ENCODE peak calls at places on chromosomes 3 and 15, in five cellular contexts. One of them, this sample, is unnamed.
A peak's percentile ranks its signal among the peaks of the same experiment; 100 is the strongest.

GRCh38 chr3:71849674-71850073 is 64.7 kb upstream of the PROK2 start:
- DNase-seq in heart right ventricle: no peak
- DNase-seq in AG09309: no peak
- DNase-seq in IMR-90: no peak
- DNase-seq in suprapubic skin: no peak
- DNase-seq in this sample: no peak

GRCh38 chr3:126828306-126828705 is 124.3 kb downstream of the CHCHD6 start:
- DNase-seq in heart right ventricle: peak; percentile 57
- DNase-seq in AG09309: no peak
- DNase-seq in IMR-90: no peak
- DNase-seq in suprapubic skin: peak; percentile 83
- DNase-seq in this sample: no peak

GRCh38 chr3:12556243-12556722 is 604 bp upstream of the MKRN2 start:
- DNase-seq in heart right ventricle: no peak
- DNase-seq in AG09309: no peak
- DNase-seq in IMR-90: no peak
- DNase-seq in suprapubic skin: no peak
- DNase-seq in this sample: no peak

GRCh38 chr3:187750513-187751123 is 5.3 kb upstream of the BCL6 start:
- DNase-seq in heart right ventricle: no peak
- DNase-seq in AG09309: no peak
- DNase-seq in IMR-90: peak; percentile 20
- DNase-seq in suprapubic skin: no peak
- DNase-seq in this sample: no peak

GRCh38 chr3:8757551-8758518 is 11.6 kb downstream of the OXTR start:
- DNase-seq in heart right ventricle: no peak
- DNase-seq in AG09309: peak; percentile 80
- DNase-seq in IMR-90: peak; percentile 48
- DNase-seq in suprapubic skin: peak; percentile 48
- DNase-seq in this sample: no peak

GRCh38 chr15:63372018-63372705 is 9.5 kb downstream of the CA12 start:
- DNase-seq in heart right ventricle: no peak
- DNase-seq in AG09309: peak; percentile 96
- DNase-seq in IMR-90: peak; percentile 98
- DNase-seq in suprapubic skin: no peak
- DNase-seq in this sample: no peak

GRCh38 chr15:63971427-63971805 is 74.9 kb downstream of the DAPK2 start:
- DNase-seq in heart right ventricle: no peak
- DNase-seq in AG09309: no peak
- DNase-seq in IMR-90: no peak
- DNase-seq in suprapubic skin: no peak
- DNase-seq in this sample: no peak

GRCh38 chr3:20121088-20121487 is 64.9 kb downstream of the SGO1 start:
- DNase-seq in heart right ventricle: no peak
- DNase-seq in AG09309: no peak
- DNase-seq in IMR-90: peak; percentile 3
- DNase-seq in suprapubic skin: no peak
- DNase-seq in this sample: no peak

GRCh38 chr3:58999779-59000170 is 50.0 kb downstream of the CFAP20DC start:
- DNase-seq in heart right ventricle: no peak
- DNase-seq in AG09309: no peak
- DNase-seq in IMR-90: peak; percentile 28
- DNase-seq in suprapubic skin: no peak
- DNase-seq in this sample: no peak

GRCh38 chr3:166734734-166735133 is 645.4 kb downstream of the ZBBX start:
- DNase-seq in heart right ventricle: no peak
- DNase-seq in AG09309: no peak
- DNase-seq in IMR-90: no peak
- DNase-seq in suprapubic skin: no peak
- DNase-seq in this sample: no peak

GRCh38 chr3:22241110-22241509 is 490.1 kb upstream of the ZNF385D start:
- DNase-seq in heart right ventricle: no peak
- DNase-seq in AG09309: no peak
- DNase-seq in IMR-90: no peak
- DNase-seq in suprapubic skin: no peak
- DNase-seq in this sample: peak; percentile 6

GRCh38 chr3:45112939-45113338 is 33.2 kb downstream of the CDCP1 start:
- DNase-seq in heart right ventricle: no peak
- DNase-seq in AG09309: peak; percentile 52
- DNase-seq in IMR-90: peak; percentile 34
- DNase-seq in suprapubic skin: no peak
- DNase-seq in this sample: no peak

GRCh38 chr3:115804722-115805121 is 181.4 kb downstream of the GAP43 start:
- DNase-seq in heart right ventricle: no peak
- DNase-seq in AG09309: peak; percentile 91
- DNase-seq in IMR-90: peak; percentile 93
- DNase-seq in suprapubic skin: no peak
- DNase-seq in this sample: no peak

GRCh38 chr3:46089237-46090011 is 62.1 kb upstream of the XCR1 start:
- DNase-seq in heart right ventricle: peak; percentile 24
- DNase-seq in AG09309: peak; percentile 84
- DNase-seq in IMR-90: peak; percentile 93
- DNase-seq in suprapubic skin: peak; percentile 82
- DNase-seq in this sample: no peak

GRCh38 chr3:177618873-177619771 is 421.8 kb upstream of the TBL1XR1 start:
- DNase-seq in heart right ventricle: no peak
- DNase-seq in AG09309: no peak
- DNase-seq in IMR-90: peak; percentile 72
- DNase-seq in suprapubic skin: no peak
- DNase-seq in this sample: no peak

GRCh38 chr3:138729279-138729678 is 105.4 kb downstream of the PIK3CB start:
- DNase-seq in heart right ventricle: no peak
- DNase-seq in AG09309: no peak
- DNase-seq in IMR-90: no peak
- DNase-seq in suprapubic skin: no peak
- DNase-seq in this sample: no peak

GRCh38 chr3:158381274-158381868 is 189.6 kb upstream of the MLF1 start:
- DNase-seq in heart right ventricle: no peak
- DNase-seq in AG09309: peak; percentile 14
- DNase-seq in IMR-90: peak; percentile 7
- DNase-seq in suprapubic skin: no peak
- DNase-seq in this sample: no peak

GRCh38 chr3:152243301-152243711 is 25.4 kb upstream of the MBNL1 start:
- DNase-seq in heart right ventricle: no peak
- DNase-seq in AG09309: no peak
- DNase-seq in IMR-90: no peak
- DNase-seq in suprapubic skin: no peak
- DNase-seq in this sample: peak; percentile 95

GRCh38 chr3:152244156-152244888 is 24.4 kb upstream of the MBNL1 start:
- DNase-seq in heart right ventricle: no peak
- DNase-seq in AG09309: no peak
- DNase-seq in IMR-90: no peak
- DNase-seq in suprapubic skin: no peak
- DNase-seq in this sample: peak; percentile 82

GRCh38 chr3:152241142-152242067 is 27.3 kb upstream of the MBNL1 start:
- DNase-seq in heart right ventricle: no peak
- DNase-seq in AG09309: no peak
- DNase-seq in IMR-90: no peak
- DNase-seq in suprapubic skin: no peak
- DNase-seq in this sample: peak; percentile 67

DNA sequence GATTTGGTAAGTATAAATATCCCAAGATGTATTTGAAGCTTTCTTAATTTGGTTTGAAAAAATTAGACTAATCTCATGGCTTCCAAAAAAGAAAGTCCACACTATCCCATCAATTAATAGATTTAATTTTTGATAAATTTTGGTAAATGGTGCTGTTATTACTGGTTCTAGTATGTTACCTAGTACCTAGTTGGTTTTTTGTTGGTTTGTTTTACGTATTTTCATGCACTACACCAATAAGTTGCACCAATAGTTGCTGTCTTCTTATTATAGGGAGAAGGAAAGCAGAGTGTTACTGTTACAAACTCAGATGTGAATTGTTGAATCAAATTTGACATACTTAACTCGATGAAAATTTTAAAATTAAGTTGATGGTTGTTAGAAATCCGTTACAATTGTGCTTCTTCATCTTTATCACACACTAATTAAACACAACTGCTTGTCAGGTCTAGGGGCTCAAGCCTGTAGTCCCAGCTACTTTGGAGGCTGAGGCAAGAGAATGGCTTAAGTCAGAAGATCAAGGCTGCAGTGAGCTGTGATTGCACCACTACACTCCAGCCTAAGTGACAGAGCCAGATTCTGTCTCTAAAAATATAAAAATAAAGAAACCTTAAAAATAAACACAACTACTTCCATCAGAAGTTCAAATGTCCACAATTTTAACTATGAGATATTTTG is 23.1 kb upstream of the MBNL1 start:
- DNase-seq in heart right ventricle: no peak
- DNase-seq in AG09309: no peak
- DNase-seq in IMR-90: no peak
- DNase-seq in suprapubic skin: no peak
- DNase-seq in this sample: no peak
- H3K4me3 ChIP-seq in heart right ventricle: no peak overlapping the region
- H3K4me3 ChIP-seq in AG09309: no peak overlapping the region
- H3K4me3 ChIP-seq in IMR-90: no peak overlapping the region
- H3K4me3 ChIP-seq in suprapubic skin: no peak overlapping the region
- H3K4me3 ChIP-seq in this sample: peak overlapping the region; percentile 57

GRCh38 chr3:48599509-48600285 is 4.6 kb upstream of the COL7A1 start:
- DNase-seq in heart right ventricle: no peak
- DNase-seq in AG09309: no peak
- DNase-seq in IMR-90: no peak
- DNase-seq in suprapubic skin: no peak
- DNase-seq in this sample: no peak
- H3K4me3 ChIP-seq in heart right ventricle: no peak overlapping the region
- H3K4me3 ChIP-seq in AG09309: no peak overlapping the region
- H3K4me3 ChIP-seq in IMR-90: no peak overlapping the region
- H3K4me3 ChIP-seq in suprapubic skin: no peak overlapping the region
- H3K4me3 ChIP-seq in this sample: no peak overlapping the region

GRCh38 chr15:56806147-56806536 is 72.8 kb upstream of the ZNF280D start:
- DNase-seq in heart right ventricle: no peak
- DNase-seq in AG09309: no peak
- DNase-seq in IMR-90: no peak
- DNase-seq in suprapubic skin: no peak
- DNase-seq in this sample: no peak
- H3K4me3 ChIP-seq in heart right ventricle: peak overlapping the region; percentile 30
- H3K4me3 ChIP-seq in AG09309: no peak overlapping the region
- H3K4me3 ChIP-seq in IMR-90: no peak overlapping the region
- H3K4me3 ChIP-seq in suprapubic skin: no peak overlapping the region
- H3K4me3 ChIP-seq in this sample: no peak overlapping the region

DNA sequence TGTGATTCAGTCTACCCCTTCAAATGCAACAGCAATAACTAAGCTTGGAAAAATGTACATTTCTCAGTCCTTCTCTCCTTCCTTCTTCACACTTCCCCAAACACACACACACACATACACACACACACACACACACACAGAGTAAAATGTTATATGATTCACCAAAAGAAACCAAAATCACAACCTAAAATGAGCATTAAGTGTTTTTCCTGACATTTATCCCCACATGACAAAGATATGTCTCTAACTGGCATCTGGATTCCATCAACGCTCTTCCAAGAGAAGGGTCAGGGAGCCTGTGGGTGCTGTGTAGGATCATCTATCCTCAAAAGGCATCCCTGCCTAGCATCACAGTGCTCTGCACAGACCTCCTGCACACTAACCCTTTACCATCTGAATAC is 21.0 kb downstream of the PDZRN3 start:
- DNase-seq in heart right ventricle: no peak
- DNase-seq in AG09309: no peak
- DNase-seq in IMR-90: peak; percentile 85
- DNase-seq in suprapubic skin: no peak
- DNase-seq in this sample: no peak
- H3K4me3 ChIP-seq in heart right ventricle: no peak overlapping the region
- H3K4me3 ChIP-seq in AG09309: no peak overlapping the region
- H3K4me3 ChIP-seq in IMR-90: no peak overlapping the region
- H3K4me3 ChIP-seq in suprapubic skin: no peak overlapping the region
- H3K4me3 ChIP-seq in this sample: no peak overlapping the region

GRCh38 chr3:171459130-171459941 is 869 bp downstream of the TNIK start:
- DNase-seq in heart right ventricle: peak; percentile 40
- DNase-seq in AG09309: no peak
- DNase-seq in IMR-90: peak; percentile 36
- DNase-seq in suprapubic skin: no peak
- DNase-seq in this sample: no peak

GRCh38 chr3:171456765-171457164 is 3.4 kb downstream of the TNIK start:
- DNase-seq in heart right ventricle: no peak
- DNase-seq in AG09309: no peak
- DNase-seq in IMR-90: no peak
- DNase-seq in suprapubic skin: no peak
- DNase-seq in this sample: no peak

GRCh38 chr3:171457263-171458055 is 2.7 kb downstream of the TNIK start:
- DNase-seq in heart right ventricle: no peak
- DNase-seq in AG09309: no peak
- DNase-seq in IMR-90: no peak
- DNase-seq in suprapubic skin: no peak
- DNase-seq in this sample: no peak

GRCh38 chr3:171458857-171459129 is 1.4 kb downstream of the TNIK start:
- DNase-seq in heart right ventricle: no peak
- DNase-seq in AG09309: no peak
- DNase-seq in IMR-90: no peak
- DNase-seq in suprapubic skin: no peak
- DNase-seq in this sample: no peak

GRCh38 chr3:171458056-171458856 is 1.9 kb downstream of the TNIK start:
- DNase-seq in heart right ventricle: no peak
- DNase-seq in AG09309: no peak
- DNase-seq in IMR-90: no peak
- DNase-seq in suprapubic skin: no peak
- DNase-seq in this sample: peak; percentile 53
- H3K4me3 ChIP-seq in heart right ventricle: peak overlapping the region; percentile 89
- H3K4me3 ChIP-seq in AG09309: peak overlapping the region; percentile 75
- H3K4me3 ChIP-seq in IMR-90: peak overlapping the region; percentile 86
- H3K4me3 ChIP-seq in suprapubic skin: peak overlapping the region; percentile 81
- H3K4me3 ChIP-seq in this sample: no peak overlapping the region

GRCh38 chr3:124491098-124491497 is 239.2 kb upstream of the UMPS start:
- DNase-seq in heart right ventricle: no peak
- DNase-seq in AG09309: no peak
- DNase-seq in IMR-90: no peak
- DNase-seq in suprapubic skin: no peak
- DNase-seq in this sample: no peak
- H3K4me3 ChIP-seq in heart right ventricle: no peak overlapping the region
- H3K4me3 ChIP-seq in AG09309: no peak overlapping the region
- H3K4me3 ChIP-seq in IMR-90: no peak overlapping the region
- H3K4me3 ChIP-seq in suprapubic skin: no peak overlapping the region
- H3K4me3 ChIP-seq in this sample: no peak overlapping the region

DNA sequence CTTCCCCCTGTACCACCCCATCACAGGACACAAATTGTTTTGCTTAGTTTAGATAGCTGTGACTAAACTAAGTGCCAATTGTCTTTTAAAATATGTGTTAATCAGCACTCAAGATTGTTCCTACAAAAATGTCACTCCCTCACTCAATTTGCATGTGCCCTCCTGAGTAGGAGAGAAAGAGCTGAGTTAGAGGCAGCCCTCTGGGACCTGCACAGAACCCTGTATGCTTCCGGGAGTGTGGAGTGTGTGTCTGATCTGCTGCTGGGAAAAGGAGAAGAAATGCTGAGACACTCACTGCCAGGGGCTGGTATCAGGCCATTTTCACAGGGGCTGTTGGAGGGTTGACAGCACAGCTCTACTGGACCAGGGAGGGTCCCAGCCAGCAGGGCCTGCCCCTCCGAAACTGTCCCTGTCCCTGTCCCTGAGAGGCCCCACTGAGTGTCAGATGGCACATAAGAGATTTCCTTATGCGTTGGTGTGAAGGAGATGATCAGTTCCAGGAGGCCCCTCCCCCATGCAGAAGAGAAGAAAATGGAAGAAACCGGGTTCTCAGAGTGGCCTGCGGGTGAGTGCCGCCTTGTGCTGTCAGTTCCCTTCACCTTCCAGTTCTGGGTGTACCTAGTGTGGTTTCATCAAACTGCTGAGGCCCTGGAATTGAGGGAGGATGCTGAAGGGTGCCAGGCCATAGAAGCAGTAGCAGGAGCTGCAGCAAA is 3.9 kb upstream of the B3GNT5 start:
- DNase-seq in heart right ventricle: no peak
- DNase-seq in AG09309: no peak
- DNase-seq in IMR-90: no peak
- DNase-seq in suprapubic skin: no peak
- DNase-seq in this sample: no peak
- H3K4me3 ChIP-seq in heart right ventricle: no peak overlapping the region
- H3K4me3 ChIP-seq in AG09309: no peak overlapping the region
- H3K4me3 ChIP-seq in IMR-90: no peak overlapping the region
- H3K4me3 ChIP-seq in suprapubic skin: no peak overlapping the region
- H3K4me3 ChIP-seq in this sample: no peak overlapping the region

This sample was measured in Jurkat, Clone E6-1.